ENCODE peak calls at places on chromosomes 13 and 19, in ten cellular contexts. M, T, Q, V, J, E, Y, N, I and G are unnamed samples.

GRCh38 chr19:18506101-18506534 is 15.8 kb downstream of the ELL start:
- DNase-seq in M (no peak), T (no peak), Q (no peak), V (no peak), J (no peak), E (no peak), Y (no peak), N (no peak), I (no peak), G (no peak)

GRCh38 chr13:91123456-91124127 is 223.9 kb upstream of the MIR17HG start:
- DNase-seq in M (no peak), T (no peak), Q (no peak), V (no peak), J (no peak), E (no peak), Y (no peak), N (no peak), I (no peak), G (no peak)

GRCh38 chr19:55133639-55134444 is 15.2 kb downstream of the TNNT1 start:
- DNase-seq in M (no peak), T (no peak), Q (no peak), V (no peak), J (no peak), E (no peak), Y (no peak), N (no peak), I (no peak), G (no peak)

GRCh38 chr19:43526884-43527859 is at the start of gene ETHE1:
- DNase-seq in M (peak), T (peak), Q (peak), V (peak), J (peak), E (peak), Y (peak), N (peak), I (peak), G (peak)

GRCh38 chr19:18650468-18651001 is 13.7 kb downstream of the KLHL26 start:
- DNase-seq in M (no peak), T (no peak), Q (no peak), V (no peak), J (no peak), E (no peak), Y (no peak), N (no peak), I (no peak), G (no peak)

GRCh38 chr19:23769691-23770468 is 11.2 kb upstream of the ZNF681 start:
- DNase-seq in M (no peak), T (no peak), Q (no peak), V (no peak), J (no peak), E (no peak), Y (no peak), N (no peak), I (no peak), G (no peak)

GRCh38 chr19:4606921-4607678 is 32.2 kb upstream of the TNFAIP8L1 start:
- DNase-seq in M (no peak), T (no peak), Q (peak), V (no peak), J (no peak), E (no peak), Y (no peak), N (no peak), I (no peak), G (no peak)

GRCh38 chr13:76903544-76904162 is 17.4 kb upstream of the KCTD12 start:
- DNase-seq in M (peak), T (peak), Q (peak), V (no peak), J (peak), E (peak), Y (peak), N (peak), I (peak), G (peak)